ENCODE peak calls at places on chromosome 13, in seven cellular contexts. One of them, this sample, is unnamed.

GRCh38 chr13:76667551-76667950 is 218.7 kb downstream of the KCTD12 start:
- DNase-seq in neuronal stem cell: no peak
- DNase-seq in hepatocyte: peak; percentile 27
- DNase-seq in upper lobe of right lung: no peak
- DNase-seq in psoas muscle: no peak
- DNase-seq in left ventricle myocardium inferior: no peak
- DNase-seq in cardiac muscle cell: no peak
- DNase-seq in this sample: no peak

GRCh38 chr13:31441804-31442487 is 242.2 kb downstream of the B3GLCT start:
- DNase-seq in neuronal stem cell: no peak
- DNase-seq in hepatocyte: no peak
- DNase-seq in upper lobe of right lung: no peak
- DNase-seq in psoas muscle: peak; percentile 88
- DNase-seq in left ventricle myocardium inferior: peak; percentile 81
- DNase-seq in cardiac muscle cell: no peak
- DNase-seq in this sample: no peak

GRCh38 chr13:80312012-80312704 is 28.8 kb downstream of the SPRY2 start:
- DNase-seq in neuronal stem cell: no peak
- DNase-seq in hepatocyte: no peak
- DNase-seq in upper lobe of right lung: no peak
- DNase-seq in psoas muscle: no peak
- DNase-seq in left ventricle myocardium inferior: no peak
- DNase-seq in cardiac muscle cell: no peak
- DNase-seq in this sample: no peak

GRCh38 chr13:79070343-79070974 is 335.6 kb downstream of the RBM26 start:
- DNase-seq in neuronal stem cell: no peak
- DNase-seq in hepatocyte: no peak
- DNase-seq in upper lobe of right lung: no peak
- DNase-seq in psoas muscle: no peak
- DNase-seq in left ventricle myocardium inferior: no peak
- DNase-seq in cardiac muscle cell: no peak
- DNase-seq in this sample: no peak

GRCh38 chr13:48334534-48335127 is 31.1 kb downstream of the RB1 start:
- DNase-seq in neuronal stem cell: no peak
- DNase-seq in hepatocyte: peak; percentile 39
- DNase-seq in upper lobe of right lung: no peak
- DNase-seq in psoas muscle: no peak
- DNase-seq in left ventricle myocardium inferior: no peak
- DNase-seq in cardiac muscle cell: peak; percentile 5
- DNase-seq in this sample: peak; percentile 3

GRCh38 chr13:44440046-44440608 is 66.5 kb downstream of the SERP2 start:
- DNase-seq in neuronal stem cell: no peak
- DNase-seq in hepatocyte: no peak
- DNase-seq in upper lobe of right lung: no peak
- DNase-seq in psoas muscle: no peak
- DNase-seq in left ventricle myocardium inferior: no peak
- DNase-seq in cardiac muscle cell: no peak
- DNase-seq in this sample: peak; percentile 32

GRCh38 chr13:87344176-87344575 is 327.0 kb upstream of the SLITRK5 start:
- DNase-seq in neuronal stem cell: no peak
- DNase-seq in hepatocyte: no peak
- DNase-seq in upper lobe of right lung: no peak
- DNase-seq in psoas muscle: no peak
- DNase-seq in left ventricle myocardium inferior: no peak
- DNase-seq in cardiac muscle cell: no peak
- DNase-seq in this sample: no peak

GRCh38 chr13:21124853-21125252 is 51.5 kb downstream of the SKA3 start:
- DNase-seq in neuronal stem cell: no peak
- DNase-seq in hepatocyte: peak; percentile 69
- DNase-seq in upper lobe of right lung: no peak
- DNase-seq in psoas muscle: no peak
- DNase-seq in left ventricle myocardium inferior: no peak
- DNase-seq in cardiac muscle cell: peak; percentile 61
- DNase-seq in this sample: peak; percentile 21

GRCh38 chr13:24228852-24229458 is 68.4 kb downstream of the SPATA13 start:
- DNase-seq in neuronal stem cell: peak; percentile 37
- DNase-seq in hepatocyte: peak; percentile 79
- DNase-seq in upper lobe of right lung: no peak
- DNase-seq in psoas muscle: no peak
- DNase-seq in left ventricle myocardium inferior: no peak
- DNase-seq in cardiac muscle cell: peak; percentile 69
- DNase-seq in this sample: no peak

GRCh38 chr13:40770609-40770933 is 419 bp downstream of the MRPS31 start:
- DNase-seq in neuronal stem cell: no peak
- DNase-seq in hepatocyte: no peak
- DNase-seq in upper lobe of right lung: no peak
- DNase-seq in psoas muscle: no peak
- DNase-seq in left ventricle myocardium inferior: no peak
- DNase-seq in cardiac muscle cell: no peak
- DNase-seq in this sample: no peak

GRCh38 chr13:19321222-19321621 is 139.6 kb upstream of the TUBA3C start:
- DNase-seq in neuronal stem cell: no peak
- DNase-seq in hepatocyte: no peak
- DNase-seq in upper lobe of right lung: no peak
- DNase-seq in psoas muscle: no peak
- DNase-seq in left ventricle myocardium inferior: no peak
- DNase-seq in cardiac muscle cell: no peak
- DNase-seq in this sample: no peak

GRCh38 chr13:43878897-43879322 is 630 bp downstream of the CCDC122 start:
- DNase-seq in neuronal stem cell: no peak
- DNase-seq in hepatocyte: peak; percentile 77
- DNase-seq in upper lobe of right lung: peak; percentile 90
- DNase-seq in psoas muscle: peak; percentile 88
- DNase-seq in left ventricle myocardium inferior: peak; percentile 76
- DNase-seq in cardiac muscle cell: peak; percentile 60
- DNase-seq in this sample: peak; percentile 85

GRCh38 chr13:103371271-103371670 is 305.1 kb upstream of the SLC10A2 start:
- DNase-seq in neuronal stem cell: no peak
- DNase-seq in hepatocyte: no peak
- DNase-seq in upper lobe of right lung: no peak
- DNase-seq in psoas muscle: no peak
- DNase-seq in left ventricle myocardium inferior: no peak
- DNase-seq in cardiac muscle cell: no peak
- DNase-seq in this sample: no peak

GRCh38 chr13:44904982-44905381 is 84.3 kb downstream of the NUFIP1 start:
- DNase-seq in neuronal stem cell: no peak
- DNase-seq in hepatocyte: peak; percentile 79
- DNase-seq in upper lobe of right lung: no peak
- DNase-seq in psoas muscle: peak; percentile 84
- DNase-seq in left ventricle myocardium inferior: peak; percentile 40
- DNase-seq in cardiac muscle cell: no peak
- DNase-seq in this sample: peak; percentile 85

GRCh38 chr13:48493076-48493765 is 39.7 kb downstream of the RCBTB2 start:
- DNase-seq in neuronal stem cell: no peak
- DNase-seq in hepatocyte: no peak
- DNase-seq in upper lobe of right lung: no peak
- DNase-seq in psoas muscle: no peak
- DNase-seq in left ventricle myocardium inferior: no peak
- DNase-seq in cardiac muscle cell: no peak
- DNase-seq in this sample: no peak

GRCh38 chr13:52070929-52071523 is 46.5 kb downstream of the UTP14C start:
- DNase-seq in neuronal stem cell: no peak
- DNase-seq in hepatocyte: no peak
- DNase-seq in upper lobe of right lung: no peak
- DNase-seq in psoas muscle: no peak
- DNase-seq in left ventricle myocardium inferior: no peak
- DNase-seq in cardiac muscle cell: no peak
- DNase-seq in this sample: no peak

GRCh38 chr13:110364081-110364480 is 57.0 kb downstream of the COL4A2 start:
- DNase-seq in neuronal stem cell: no peak
- DNase-seq in hepatocyte: no peak
- DNase-seq in upper lobe of right lung: no peak
- DNase-seq in psoas muscle: no peak
- DNase-seq in left ventricle myocardium inferior: no peak
- DNase-seq in cardiac muscle cell: peak; percentile 54
- DNase-seq in this sample: no peak

GRCh38 chr13:82654851-82655517 is 1227.3 kb downstream of the SLITRK1 start:
- DNase-seq in neuronal stem cell: no peak
- DNase-seq in hepatocyte: no peak
- DNase-seq in upper lobe of right lung: peak; percentile 68
- DNase-seq in psoas muscle: peak; percentile 86
- DNase-seq in left ventricle myocardium inferior: peak; percentile 73
- DNase-seq in cardiac muscle cell: no peak
- DNase-seq in this sample: no peak

GRCh38 chr13:96822900-96823299 is 171.4 kb downstream of the OXGR1 start:
- DNase-seq in neuronal stem cell: no peak
- DNase-seq in hepatocyte: peak; percentile 60
- DNase-seq in upper lobe of right lung: no peak
- DNase-seq in psoas muscle: no peak
- DNase-seq in left ventricle myocardium inferior: no peak
- DNase-seq in cardiac muscle cell: peak; percentile 42
- DNase-seq in this sample: no peak

GRCh38 chr13:31639443-31640163 is 99.7 kb upstream of the RXFP2 start:
- DNase-seq in neuronal stem cell: no peak
- DNase-seq in hepatocyte: no peak
- DNase-seq in upper lobe of right lung: no peak
- DNase-seq in psoas muscle: no peak
- DNase-seq in left ventricle myocardium inferior: no peak
- DNase-seq in cardiac muscle cell: no peak
- DNase-seq in this sample: no peak

GRCh38 chr13:92122454-92122853 is 724.0 kb downstream of the GPC5 start:
- DNase-seq in neuronal stem cell: no peak
- DNase-seq in hepatocyte: no peak
- DNase-seq in upper lobe of right lung: no peak
- DNase-seq in psoas muscle: no peak
- DNase-seq in left ventricle myocardium inferior: no peak
- DNase-seq in cardiac muscle cell: no peak
- DNase-seq in this sample: no peak

GRCh38 chr13:96824110-96824509 is 170.2 kb downstream of the OXGR1 start:
- DNase-seq in neuronal stem cell: no peak
- DNase-seq in hepatocyte: no peak
- DNase-seq in upper lobe of right lung: no peak
- DNase-seq in psoas muscle: no peak
- DNase-seq in left ventricle myocardium inferior: no peak
- DNase-seq in cardiac muscle cell: no peak
- DNase-seq in this sample: no peak

GRCh38 chr13:110330491-110331001 is 23.5 kb downstream of the COL4A2 start:
- DNase-seq in neuronal stem cell: no peak
- DNase-seq in hepatocyte: no peak
- DNase-seq in upper lobe of right lung: no peak
- DNase-seq in psoas muscle: no peak
- DNase-seq in left ventricle myocardium inferior: no peak
- DNase-seq in cardiac muscle cell: no peak
- DNase-seq in this sample: peak; percentile 87

GRCh38 chr13:101706651-101707050 is 254.2 kb downstream of the ITGBL1 start:
- DNase-seq in neuronal stem cell: no peak
- DNase-seq in hepatocyte: peak; percentile 5
- DNase-seq in upper lobe of right lung: no peak
- DNase-seq in psoas muscle: no peak
- DNase-seq in left ventricle myocardium inferior: no peak
- DNase-seq in cardiac muscle cell: no peak
- DNase-seq in this sample: peak; percentile 40

GRCh38 chr13:39685652-39686051 is 30.2 kb downstream of the COG6 start:
- DNase-seq in neuronal stem cell: no peak
- DNase-seq in hepatocyte: no peak
- DNase-seq in upper lobe of right lung: no peak
- DNase-seq in psoas muscle: no peak
- DNase-seq in left ventricle myocardium inferior: no peak
- DNase-seq in cardiac muscle cell: no peak
- DNase-seq in this sample: no peak

GRCh38 chr13:83845121-83845520 is 37.2 kb downstream of the SLITRK1 start:
- DNase-seq in neuronal stem cell: no peak
- DNase-seq in hepatocyte: no peak
- DNase-seq in upper lobe of right lung: no peak
- DNase-seq in psoas muscle: no peak
- DNase-seq in left ventricle myocardium inferior: no peak
- DNase-seq in cardiac muscle cell: no peak
- DNase-seq in this sample: no peak

GRCh38 chr13:46469064-46469463 is 82.0 kb upstream of the RUBCNL start:
- DNase-seq in neuronal stem cell: no peak
- DNase-seq in hepatocyte: peak; percentile 49
- DNase-seq in upper lobe of right lung: no peak
- DNase-seq in psoas muscle: no peak
- DNase-seq in left ventricle myocardium inferior: no peak
- DNase-seq in cardiac muscle cell: no peak
- DNase-seq in this sample: no peak

GRCh38 chr13:28584873-28585317 is 74.0 kb upstream of the POMP start:
- DNase-seq in neuronal stem cell: no peak
- DNase-seq in hepatocyte: no peak
- DNase-seq in upper lobe of right lung: no peak
- DNase-seq in psoas muscle: no peak
- DNase-seq in left ventricle myocardium inferior: no peak
- DNase-seq in cardiac muscle cell: no peak
- DNase-seq in this sample: peak; percentile 70

GRCh38 chr13:102799544-102800144 is 725 bp downstream of the BIVM start:
- DNase-seq in neuronal stem cell: peak; percentile 20
- DNase-seq in hepatocyte: peak; percentile 43
- DNase-seq in upper lobe of right lung: peak; percentile 75
- DNase-seq in psoas muscle: no peak
- DNase-seq in left ventricle myocardium inferior: no peak
- DNase-seq in cardiac muscle cell: peak; percentile 9
- DNase-seq in this sample: peak; percentile 79

GRCh38 chr13:73069206-73069815 is 10.5 kb downstream of the KLF5 start:
- DNase-seq in neuronal stem cell: no peak
- DNase-seq in hepatocyte: no peak
- DNase-seq in upper lobe of right lung: no peak
- DNase-seq in psoas muscle: no peak
- DNase-seq in left ventricle myocardium inferior: no peak
- DNase-seq in cardiac muscle cell: no peak
- DNase-seq in this sample: no peak
- H3K27ac ChIP-seq in neuronal stem cell: no peak overlapping the region
- H3K27ac ChIP-seq in hepatocyte: peak overlapping the region; percentile 92
- H3K27ac ChIP-seq in upper lobe of right lung: no peak overlapping the region
- H3K27ac ChIP-seq in psoas muscle: no peak overlapping the region
- H3K27ac ChIP-seq in left ventricle myocardium inferior: no peak overlapping the region
- H3K27ac ChIP-seq in cardiac muscle cell: no peak overlapping the region
- H3K27ac ChIP-seq in this sample: no peak overlapping the region

GRCh38 chr13:30147380-30147779 is 160.0 kb downstream of the KATNAL1 start:
- DNase-seq in neuronal stem cell: no peak
- DNase-seq in hepatocyte: no peak
- DNase-seq in upper lobe of right lung: no peak
- DNase-seq in psoas muscle: no peak
- DNase-seq in left ventricle myocardium inferior: no peak
- DNase-seq in cardiac muscle cell: no peak
- DNase-seq in this sample: no peak
- H3K4me1 ChIP-seq in neuronal stem cell: no peaks in the 10 kb centered on the region
- H3K4me1 ChIP-seq in hepatocyte: peaks cover 10% of the 10 kb centered on the region
- H3K4me1 ChIP-seq in upper lobe of right lung: peaks cover 4% of the 10 kb centered on the region
- H3K4me1 ChIP-seq in psoas muscle: no peaks in the 10 kb centered on the region
- H3K4me1 ChIP-seq in left ventricle myocardium inferior: peaks cover 8% of the 10 kb centered on the region
- H3K4me1 ChIP-seq in cardiac muscle cell: peaks cover 9% of the 10 kb centered on the region
- H3K4me1 ChIP-seq in this sample: peaks cover 22% of the 10 kb centered on the region

DNA sequence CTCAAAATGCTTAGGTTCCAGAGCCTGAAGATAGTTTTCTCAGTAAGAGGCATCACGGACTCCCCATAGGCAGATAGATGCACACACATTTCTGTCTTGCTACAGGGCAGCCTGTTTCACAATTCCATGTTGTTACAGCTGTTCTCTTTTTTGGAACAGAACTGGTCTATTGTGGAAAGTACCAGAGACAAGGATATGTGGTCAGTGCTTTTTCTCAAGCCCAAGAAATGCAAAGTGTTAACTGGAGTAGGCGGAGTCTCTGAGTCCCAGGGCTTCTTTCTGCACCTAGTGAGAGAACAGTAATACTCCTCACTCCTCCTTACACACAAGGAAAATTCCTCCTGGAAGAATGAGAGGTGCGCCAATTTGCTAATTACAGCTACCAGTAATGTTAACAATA is 141.6 kb upstream of the ARGLU1 start:
- DNase-seq in neuronal stem cell: no peak
- DNase-seq in hepatocyte: no peak
- DNase-seq in upper lobe of right lung: no peak
- DNase-seq in psoas muscle: no peak
- DNase-seq in left ventricle myocardium inferior: no peak
- DNase-seq in cardiac muscle cell: no peak
- DNase-seq in this sample: no peak
- H3K4me3 ChIP-seq in neuronal stem cell: no peak overlapping the region
- H3K4me3 ChIP-seq in hepatocyte: no peak overlapping the region
- H3K4me3 ChIP-seq in upper lobe of right lung: peak overlapping the region; percentile 28
- H3K4me3 ChIP-seq in psoas muscle: peak overlapping the region; percentile 32
- H3K4me3 ChIP-seq in left ventricle myocardium inferior: peak overlapping the region; percentile 54
- H3K4me3 ChIP-seq in cardiac muscle cell: no peak overlapping the region
- H3K4me3 ChIP-seq in this sample: no peak overlapping the region

GRCh38 chr13:98300956-98301641 is 124.0 kb upstream of the RNF113B start:
- DNase-seq in neuronal stem cell: no peak
- DNase-seq in hepatocyte: peak; percentile 57
- DNase-seq in upper lobe of right lung: no peak
- DNase-seq in psoas muscle: no peak
- DNase-seq in left ventricle myocardium inferior: no peak
- DNase-seq in cardiac muscle cell: no peak
- DNase-seq in this sample: peak; percentile 92
- H3K27ac ChIP-seq in neuronal stem cell: no peak overlapping the region
- H3K27ac ChIP-seq in hepatocyte: peak overlapping the region; percentile 69
- H3K27ac ChIP-seq in upper lobe of right lung: peak overlapping the region; percentile 37
- H3K27ac ChIP-seq in psoas muscle: no peak overlapping the region
- H3K27ac ChIP-seq in left ventricle myocardium inferior: no peak overlapping the region
- H3K27ac ChIP-seq in cardiac muscle cell: no peak overlapping the region
- H3K27ac ChIP-seq in this sample: peak overlapping the region; percentile 91

This sample was measured in SJSA1.